ENCODE peak calls at places on chromosomes 4 and X, in nine cellular contexts. One of them, this sample, is unnamed.
A peak's percentile ranks its signal among the peaks of the same experiment; 100 is the strongest.

GRCh38 chrX:153673398-153674218 is at the start of gene PNCK:
- DNase-seq in iris pigment epithelial cell: no peak
- DNase-seq in breast epithelium: no peak
- DNase-seq in MCF 10A: no peak
- DNase-seq in EL: no peak
- DNase-seq in T-helper 2 cell: no peak
- DNase-seq in left ventricle myocardium superior: no peak
- DNase-seq in NCI-H460: no peak
- DNase-seq in EH: no peak
- DNase-seq in this sample: peak; percentile 55

GRCh38 chr4:99856166-99856565 is 38.1 kb downstream of the LAMTOR3 start:
- DNase-seq in EH: peak; percentile 31
- DNase-seq in NCI-H460: no peak
- DNase-seq in left ventricle myocardium superior: no peak
- DNase-seq in iris pigment epithelial cell: peak; percentile 82
- DNase-seq in EL: peak; percentile 33
- DNase-seq in T-helper 2 cell: no peak
- DNase-seq in MCF 10A: peak; percentile 77
- DNase-seq in breast epithelium: no peak
- DNase-seq in this sample: no peak

GRCh38 chr4:139943277-139943676 is 210.7 kb downstream of the MAML3 start:
- DNase-seq in MCF 10A: no peak
- DNase-seq in T-helper 2 cell: no peak
- DNase-seq in iris pigment epithelial cell: peak; percentile 12
- DNase-seq in left ventricle myocardium superior: no peak
- DNase-seq in EL: no peak
- DNase-seq in NCI-H460: no peak
- DNase-seq in breast epithelium: no peak
- DNase-seq in EH: no peak
- DNase-seq in this sample: no peak

GRCh38 chr4:7725951-7726350 is 213.7 kb downstream of the AFAP1 start:
- DNase-seq in left ventricle myocardium superior: peak; percentile 17
- DNase-seq in iris pigment epithelial cell: no peak
- DNase-seq in NCI-H460: no peak
- DNase-seq in breast epithelium: no peak
- DNase-seq in EL: peak; percentile 77
- DNase-seq in EH: peak; percentile 68
- DNase-seq in MCF 10A: peak; percentile 49
- DNase-seq in T-helper 2 cell: no peak
- DNase-seq in this sample: no peak

GRCh38 chr4:188930822-188931221 is 791.6 kb downstream of the TRIML1 start:
- DNase-seq in breast epithelium: no peak
- DNase-seq in EL: no peak
- DNase-seq in MCF 10A: peak; percentile 16
- DNase-seq in T-helper 2 cell: no peak
- DNase-seq in left ventricle myocardium superior: no peak
- DNase-seq in EH: no peak
- DNase-seq in NCI-H460: no peak
- DNase-seq in iris pigment epithelial cell: no peak
- DNase-seq in this sample: no peak

GRCh38 chr4:120052840-120053239 is 13.8 kb downstream of the MAD2L1 start:
- DNase-seq in iris pigment epithelial cell: peak; percentile 100
- DNase-seq in NCI-H460: no peak
- DNase-seq in left ventricle myocardium superior: no peak
- DNase-seq in EL: peak; percentile 90
- DNase-seq in T-helper 2 cell: no peak
- DNase-seq in EH: peak; percentile 94
- DNase-seq in MCF 10A: peak; percentile 99
- DNase-seq in breast epithelium: no peak
- DNase-seq in this sample: no peak

GRCh38 chrX:35728481-35728880 is 69.7 kb upstream of the MAGEB16 start:
- DNase-seq in iris pigment epithelial cell: no peak
- DNase-seq in NCI-H460: no peak
- DNase-seq in breast epithelium: no peak
- DNase-seq in EL: no peak
- DNase-seq in T-helper 2 cell: no peak
- DNase-seq in left ventricle myocardium superior: no peak
- DNase-seq in MCF 10A: no peak
- DNase-seq in EH: no peak
- DNase-seq in this sample: no peak

GRCh38 chr4:33369366-33369899 is 2649.3 kb downstream of the PCDH7 start:
- DNase-seq in NCI-H460: no peak
- DNase-seq in EH: peak; percentile 6
- DNase-seq in MCF 10A: peak; percentile 77
- DNase-seq in breast epithelium: no peak
- DNase-seq in left ventricle myocardium superior: no peak
- DNase-seq in iris pigment epithelial cell: peak; percentile 52
- DNase-seq in EL: peak; percentile 56
- DNase-seq in T-helper 2 cell: no peak
- DNase-seq in this sample: no peak

GRCh38 chr4:176308441-176308840 is 11.3 kb upstream of the SPCS3 start:
- DNase-seq in EL: no peak
- DNase-seq in NCI-H460: no peak
- DNase-seq in EH: no peak
- DNase-seq in T-helper 2 cell: no peak
- DNase-seq in iris pigment epithelial cell: no peak
- DNase-seq in breast epithelium: no peak
- DNase-seq in left ventricle myocardium superior: no peak
- DNase-seq in MCF 10A: no peak
- DNase-seq in this sample: no peak

GRCh38 chrX:135531813-135532212 is 11.4 kb downstream of the INTS6L start:
- DNase-seq in iris pigment epithelial cell: no peak
- DNase-seq in EH: peak; percentile 11
- DNase-seq in EL: peak; percentile 2
- DNase-seq in NCI-H460: no peak
- DNase-seq in left ventricle myocardium superior: no peak
- DNase-seq in T-helper 2 cell: no peak
- DNase-seq in breast epithelium: no peak
- DNase-seq in MCF 10A: peak; percentile 47
- DNase-seq in this sample: no peak

GRCh38 chrX:29419774-29420553 is 795.4 kb upstream of the MAGEB2 start:
- DNase-seq in EL: no peak
- DNase-seq in T-helper 2 cell: no peak
- DNase-seq in iris pigment epithelial cell: peak; percentile 80
- DNase-seq in left ventricle myocardium superior: no peak
- DNase-seq in EH: no peak
- DNase-seq in NCI-H460: no peak
- DNase-seq in breast epithelium: no peak
- DNase-seq in MCF 10A: no peak
- DNase-seq in this sample: no peak

GRCh38 chrX:150842198-150842553 is 56.3 kb downstream of the CD99L2 start:
- DNase-seq in EH: no peak
- DNase-seq in EL: no peak
- DNase-seq in left ventricle myocardium superior: no peak
- DNase-seq in breast epithelium: no peak
- DNase-seq in iris pigment epithelial cell: no peak
- DNase-seq in NCI-H460: no peak
- DNase-seq in T-helper 2 cell: no peak
- DNase-seq in MCF 10A: no peak
- DNase-seq in this sample: no peak

GRCh38 chr4:74021617-74022016 is 16.9 kb downstream of the CXCL3 start:
- DNase-seq in EL: no peak
- DNase-seq in iris pigment epithelial cell: peak; percentile 15
- DNase-seq in MCF 10A: no peak
- DNase-seq in breast epithelium: no peak
- DNase-seq in left ventricle myocardium superior: no peak
- DNase-seq in NCI-H460: no peak
- DNase-seq in T-helper 2 cell: no peak
- DNase-seq in EH: no peak
- DNase-seq in this sample: no peak

GRCh38 chr4:62161446-62161845 is 961.3 kb downstream of the ADGRL3 start:
- DNase-seq in left ventricle myocardium superior: no peak
- DNase-seq in EL: no peak
- DNase-seq in EH: no peak
- DNase-seq in MCF 10A: no peak
- DNase-seq in T-helper 2 cell: no peak
- DNase-seq in iris pigment epithelial cell: no peak
- DNase-seq in NCI-H460: no peak
- DNase-seq in breast epithelium: no peak
- DNase-seq in this sample: no peak

GRCh38 chr4:8330821-8331566 is 61.4 kb downstream of the HTRA3 start:
- DNase-seq in EH: no peak
- DNase-seq in breast epithelium: no peak
- DNase-seq in iris pigment epithelial cell: no peak
- DNase-seq in left ventricle myocardium superior: peak; percentile 91
- DNase-seq in NCI-H460: no peak
- DNase-seq in T-helper 2 cell: no peak
- DNase-seq in EL: no peak
- DNase-seq in MCF 10A: peak; percentile 49
- DNase-seq in this sample: peak; percentile 86